ENCODE peak calls at places on chromosomes 12 and 14, in eight cellular contexts. W, C, Q, F, G, J, H and S are unnamed samples.

GRCh38 chr14:56273151-56273550 is 154.9 kb downstream of the PELI2 start:
- DNase-seq in W (no peak), C (no peak), Q (no peak), F (no peak), G (no peak), J (no peak), H (no peak), S (no peak)

GRCh38 chr12:64252708-64253107 is 30.6 kb upstream of the KICS2 start:
- DNase-seq in W (no peak), C (no peak), Q (no peak), F (no peak), G (no peak), J (no peak), H (no peak), S (no peak)

GRCh38 chr12:41724216-41724615 is 420.5 kb downstream of the GXYLT1 start:
- DNase-seq in W (no peak), C (no peak), Q (no peak), F (no peak), G (no peak), J (no peak), H (no peak), S (no peak)

GRCh38 chr12:574475-575128 is 88.6 kb downstream of the NINJ2 start:
- DNase-seq in W (no peak), C (no peak), Q (no peak), F (no peak), G (no peak), J (no peak), H (no peak), S (peak)

GRCh38 chr14:75273272-75274044 is 5.2 kb upstream of the FOS start:
- DNase-seq in W (no peak), C (no peak), Q (no peak), F (no peak), G (no peak), J (no peak), H (no peak), S (no peak)

GRCh38 chr14:30295980-30296379 is 263.0 kb upstream of the G2E3 start:
- DNase-seq in W (no peak), C (no peak), Q (no peak), F (no peak), G (no peak), J (no peak), H (no peak), S (no peak)

GRCh38 chr12:34603382-34604035 is 581.2 kb downstream of the ALG10 start:
- DNase-seq in W (no peak), C (no peak), Q (no peak), F (no peak), G (no peak), J (no peak), H (no peak), S (no peak)

GRCh38 chr14:21087294-21088091 is 11.0 kb downstream of the ZNF219 start:
- DNase-seq in W (no peak), C (peak), Q (peak), F (peak), G (no peak), J (no peak), H (peak), S (peak)

GRCh38 chr12:52187640-52188039 is 4.2 kb downstream of the KRT80 start:
- DNase-seq in W (no peak), C (no peak), Q (no peak), F (no peak), G (no peak), J (no peak), H (no peak), S (no peak)

GRCh38 chr12:121209221-121209620 is 708 bp upstream of the P2RX4 start:
- DNase-seq in W (no peak), C (no peak), Q (no peak), F (no peak), G (no peak), J (no peak), H (no peak), S (no peak)

GRCh38 chr12:63078911-63079310 is 72.1 kb downstream of the AVPR1A start:
- DNase-seq in W (no peak), C (no peak), Q (no peak), F (no peak), G (no peak), J (no peak), H (no peak), S (no peak)

GRCh38 chr12:6612652-6613014 is 5.5 kb upstream of the CHD4 start:
- DNase-seq in W (no peak), C (no peak), Q (no peak), F (no peak), G (no peak), J (no peak), H (no peak), S (no peak)

GRCh38 chr12:101209319-101210302 is at the start of gene SLC5A8:
- DNase-seq in W (no peak), C (no peak), Q (no peak), F (peak), G (no peak), J (no peak), H (no peak), S (no peak)

GRCh38 chr12:27592548-27592947 is 68.5 kb downstream of the PPFIBP1 start:
- DNase-seq in W (no peak), C (no peak), Q (no peak), F (peak), G (no peak), J (peak), H (no peak), S (no peak)

GRCh38 chr12:113162102-113163029 is 12.8 kb downstream of the CFAP73 start:
- DNase-seq in W (no peak), C (no peak), Q (no peak), F (peak), G (no peak), J (peak), H (no peak), S (no peak)

GRCh38 chr12:88623777-88624548 is 43.7 kb upstream of the KITLG start:
- DNase-seq in W (no peak), C (no peak), Q (no peak), F (no peak), G (no peak), J (no peak), H (no peak), S (no peak)

GRCh38 chr12:109293106-109293505 is 16.0 kb downstream of the FOXN4 start:
- DNase-seq in W (no peak), C (no peak), Q (no peak), F (no peak), G (no peak), J (no peak), H (no peak), S (no peak)

GRCh38 chr12:124861492-124861891 is 2.2 kb downstream of the SCARB1 start:
- DNase-seq in W (peak), C (no peak), Q (peak), F (peak), G (no peak), J (peak), H (no peak), S (no peak)

GRCh38 chr14:100786131-100786530 is 39.8 kb upstream of the MEG3 start:
- DNase-seq in W (no peak), C (no peak), Q (no peak), F (no peak), G (no peak), J (no peak), H (no peak), S (no peak)

GRCh38 chr12:126869644-126870043 is 1397.3 kb upstream of the TMEM132C start:
- DNase-seq in W (no peak), C (no peak), Q (no peak), F (no peak), G (no peak), J (no peak), H (no peak), S (no peak)

GRCh38 chr12:131950182-131950913 is 606 bp downstream of the EP400 start:
- DNase-seq in W (no peak), C (peak), Q (peak), F (peak), G (no peak), J (peak), H (no peak), S (no peak)

GRCh38 chr14:89773644-89774316 is 180.8 kb downstream of the EFCAB11 start:
- DNase-seq in W (no peak), C (peak), Q (peak), F (peak), G (no peak), J (peak), H (peak), S (no peak)

GRCh38 chr14:76181546-76181945 is 29.8 kb downstream of the GPATCH2L start:
- DNase-seq in W (no peak), C (no peak), Q (no peak), F (no peak), G (no peak), J (no peak), H (no peak), S (no peak)

GRCh38 chr12:120235369-120236123 is 30.0 kb downstream of the PXN start:
- DNase-seq in W (no peak), C (no peak), Q (no peak), F (no peak), G (no peak), J (peak), H (no peak), S (no peak)